ENCODE peak calls at places on chromosomes 5 and 9, in five cellular contexts. Q is SK-N-SH, I is NCI-H446, L is right cardiac atrium, V is GM12891. B is an unnamed sample.

GRCh38 chr5:9947944-9948343 is 301.7 kb downstream of the ATPSCKMT start:
- DNase-seq in Q (no peak), I (no peak), L (no peak), V (no peak), B (no peak)

GRCh38 chr5:162209005-162209605 is 141.5 kb downstream of the GABRG2 start:
- DNase-seq in Q (peak), I (peak), L (peak), V (peak), B (peak)

GRCh38 chr9:121812159-121812735 is 160.8 kb downstream of the DAB2IP start:
- DNase-seq in Q (no peak), I (no peak), L (no peak), V (no peak), B (no peak)

GRCh38 chr9:120654278-120654677 is 60.0 kb downstream of the MEGF9 start:
- DNase-seq in Q (no peak), I (no peak), L (no peak), V (no peak), B (no peak)

GRCh38 chr5:154214236-154215106 is 23.9 kb downstream of the GALNT10 start:
- DNase-seq in Q (no peak), I (no peak), L (no peak), V (no peak), B (no peak)

GRCh38 chr5:141155540-141156374 is 5.9 kb downstream of the PCDHB6 start:
- DNase-seq in Q (no peak), I (no peak), L (no peak), V (no peak), B (no peak)

GRCh38 chr5:129716235-129717030 is 31.5 kb upstream of the MINAR2 start:
- DNase-seq in Q (no peak), I (peak), L (no peak), V (no peak), B (no peak)

GRCh38 chr5:115920171-115920725 is 42.0 kb upstream of the LVRN start:
- DNase-seq in Q (no peak), I (no peak), L (no peak), V (no peak), B (no peak)

GRCh38 chr5:119828536-119828935 is 199.2 kb downstream of the FAM170A start:
- DNase-seq in Q (no peak), I (no peak), L (no peak), V (no peak), B (no peak)

GRCh38 chr5:23223846-23224245 is 283.6 kb upstream of the PRDM9 start:
- DNase-seq in Q (no peak), I (no peak), L (no peak), V (no peak), B (no peak)

GRCh38 chr5:132561601-132562000 is 4.8 kb downstream of the RAD50 start:
- DNase-seq in Q (no peak), I (no peak), L (no peak), V (no peak), B (no peak)

GRCh38 chr5:59487838-59488729 is 405.4 kb downstream of the PDE4D start:
- DNase-seq in Q (no peak), I (no peak), L (no peak), V (no peak), B (no peak)